ENCODE peak calls at places on chromosome 4, in seven cellular contexts. N is tibial artery, U is HepG2, T is neuronal stem cell, D is GM23248, C is SJCRH30, R is NT2/D1. V is an unnamed sample. For H3K4me1, the result is how much of the 10 kb centered on the place peaks cover.

GRCh38 chr4:130486186-130486585 is 1390.2 kb downstream of the C4orf33 start:
- DNase-seq in N (no peak), U (no peak), C (no peak), D (peak), R (no peak), T (no peak), V (no peak)

GRCh38 chr4:110615366-110616161 is 7.3 kb downstream of the PITX2 start:
- DNase-seq in N (no peak), T (peak), D (no peak), U (no peak), R (no peak), C (no peak), V (no peak)

GRCh38 chr4:83629945-83630684 is 94.2 kb downstream of the GPAT3 start:
- DNase-seq in C (no peak), D (peak), U (no peak), R (no peak), T (no peak), N (no peak), V (no peak)

GRCh38 chr4:37661643-37662221 is 24.4 kb downstream of the RELL1 start:
- DNase-seq in D (peak), N (no peak), C (peak), T (no peak), U (no peak), R (no peak), V (no peak)

GRCh38 chr4:95059630-95060029 is 301.9 kb downstream of the BMPR1B start:
- DNase-seq in R (no peak), U (no peak), C (no peak), D (no peak), N (no peak), T (no peak), V (no peak)

GRCh38 chr4:158581161-158581560 is 59.5 kb downstream of the RXFP1 start:
- DNase-seq in N (no peak), U (no peak), C (no peak), R (no peak), T (no peak), D (peak), V (no peak)

GRCh38 chr4:127856485-127857447 is 23.9 kb upstream of the PLK4 start:
- DNase-seq in C (peak), T (peak), U (no peak), N (no peak), D (peak), R (no peak), V (no peak)

GRCh38 chr4:156999175-156999517 is 27.5 kb upstream of the PDGFC start:
- DNase-seq in R (peak), D (peak), U (peak), C (peak), T (no peak), N (no peak), V (no peak)

GRCh38 chr4:81635747-81636146 is 164.0 kb upstream of the RASGEF1B start:
- DNase-seq in D (no peak), U (no peak), R (no peak), T (no peak), N (peak), C (no peak), V (peak)

GRCh38 chr4:140249351-140249750 is 95.4 kb upstream of the MAML3 start:
- DNase-seq in C (no peak), N (no peak), D (peak), R (no peak), U (no peak), T (no peak), V (no peak)

DNA sequence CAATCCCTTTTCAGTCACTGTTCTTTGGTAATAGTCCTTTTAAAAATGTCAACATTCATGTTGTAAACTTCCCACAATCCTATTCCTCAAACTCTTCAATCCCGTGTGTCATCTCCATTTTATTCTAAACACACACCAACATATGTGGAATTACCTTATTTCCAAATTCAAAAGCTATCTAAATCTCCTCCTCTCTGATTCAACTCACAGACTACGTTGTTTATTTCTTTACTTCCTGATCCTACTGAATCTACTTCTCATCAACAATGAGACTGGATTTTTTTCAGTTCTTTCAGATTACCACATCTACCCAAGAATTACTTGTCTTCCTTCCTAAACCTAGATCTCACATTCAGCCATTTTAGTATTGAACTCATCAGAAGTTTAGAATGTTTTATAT is 188.2 kb downstream of the GABRB1 start:
- DNase-seq in T (no peak), U (no peak), D (no peak), N (no peak), R (no peak), C (no peak), V (no peak)
- H3K4me1 ChIP-seq in T (under half), U (under half), D (under half), N (under half), R (under half), C (under half), V (under half)

GRCh38 chr4:4866124-4866832 is 6.8 kb downstream of the MSX1 start:
- DNase-seq in R (no peak), C (no peak), T (no peak), D (no peak), N (no peak), U (no peak), V (no peak)
- H3K4me3 ChIP-seq in R (peak), C (no peak), T (peak), D (peak), N (peak), U (no peak), V (peak)

GRCh38 chr4:41119867-41120295 is 94.5 kb downstream of the APBB2 start:
- DNase-seq in R (no peak), D (no peak), U (no peak), T (no peak), N (no peak), C (no peak), V (no peak)

GRCh38 chr4:41122309-41122708 is 92.0 kb downstream of the APBB2 start:
- DNase-seq in N (no peak), U (no peak), R (no peak), D (no peak), C (no peak), T (no peak), V (no peak)

GRCh38 chr4:41120297-41121217 is 93.8 kb downstream of the APBB2 start:
- DNase-seq in T (no peak), D (peak), U (no peak), C (peak), R (no peak), N (peak), V (peak)

GRCh38 chr4:41122775-41123174 is 91.6 kb downstream of the APBB2 start:
- DNase-seq in T (no peak), N (no peak), R (no peak), U (no peak), D (no peak), C (no peak), V (no peak)

GRCh38 chr4:41121906-41122305 is 92.4 kb downstream of the APBB2 start:
- DNase-seq in R (no peak), D (no peak), N (no peak), C (peak), T (no peak), U (no peak), V (no peak)
- H3K4me1 ChIP-seq in R (under half), D (under half), N (under half), C (under half), T (under half), U (under half), V (under half)

DNA sequence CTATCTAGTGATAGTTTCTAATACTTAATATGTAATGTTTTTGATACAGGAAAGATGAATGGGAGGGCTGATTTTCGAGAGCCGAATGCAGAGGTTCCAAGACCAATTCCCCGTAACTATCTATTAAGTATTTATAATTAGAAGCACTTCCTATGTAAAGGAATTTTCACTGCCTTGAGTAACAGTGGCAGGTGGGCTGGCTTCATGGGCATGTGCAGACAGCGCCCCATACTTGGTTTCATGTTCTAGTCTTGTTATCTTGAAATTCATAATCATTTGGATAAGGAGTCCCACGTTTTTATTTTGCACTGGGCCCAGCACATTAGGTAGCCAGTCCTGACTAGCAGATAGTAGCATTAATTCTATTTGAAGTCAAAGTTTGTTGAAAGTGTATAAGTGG is 1.7 kb downstream of the OCIAD1 start:
- DNase-seq in U (no peak), C (peak), T (no peak), D (no peak), N (no peak), R (no peak), V (no peak)
- H3K4me3 ChIP-seq in U (no peak), C (peak), T (peak), D (peak), N (peak), R (peak), V (no peak)

GRCh38 chr4:2416564-2417195 is 1.8 kb downstream of the ZFYVE28 start:
- DNase-seq in C (no peak), N (no peak), T (peak), R (no peak), U (no peak), D (peak), V (peak)

GRCh38 chr4:2417196-2417764 is 1.2 kb downstream of the ZFYVE28 start:
- DNase-seq in R (no peak), U (no peak), C (no peak), N (no peak), D (peak), T (no peak), V (peak)

GRCh38 chr4:2418652-2419571 is at the start of gene CFAP99:
- DNase-seq in C (peak), R (peak), T (peak), U (peak), N (peak), D (peak), V (peak)

GRCh38 chr4:2419814-2420213 is 1.1 kb downstream of the CFAP99 start:
- DNase-seq in D (no peak), N (no peak), T (no peak), U (no peak), C (no peak), R (no peak), V (peak)

GRCh38 chr4:2417765-2418651 is at the start of gene ZFYVE28:
- DNase-seq in N (no peak), D (peak), R (no peak), C (no peak), U (no peak), T (no peak), V (peak)
- H3K4me1 ChIP-seq in N (under half), D (under half), R (under half), C (under half), U (under half), T (under half), V (under half)

DNA sequence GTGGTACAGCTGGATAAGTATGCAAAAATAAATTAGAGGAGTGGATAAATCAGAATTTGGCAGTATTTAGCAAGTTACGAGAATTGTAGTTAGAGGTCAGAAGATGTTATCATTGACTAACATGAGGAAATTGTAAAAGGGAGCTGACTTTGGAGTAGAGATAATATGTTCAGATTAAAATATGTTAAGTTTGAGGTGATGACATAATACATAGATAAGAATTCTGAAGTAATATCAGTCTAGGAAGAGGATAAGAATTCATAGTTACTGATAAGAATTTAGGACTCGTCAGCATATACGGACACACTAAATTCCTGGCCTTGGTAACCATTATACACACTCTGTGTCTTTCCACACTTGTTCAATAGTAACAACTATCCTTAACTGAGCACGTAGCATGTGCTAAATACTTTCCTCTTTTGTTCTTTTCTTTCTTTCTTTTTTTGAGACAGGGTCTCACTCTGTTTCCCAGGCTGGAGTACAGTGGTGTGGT is 4.1 kb upstream of the EPGN start:
- DNase-seq in C (no peak), R (no peak), D (no peak), N (no peak), U (no peak), T (no peak), V (no peak)
- H3K4me3 ChIP-seq in C (no peak), R (no peak), D (no peak), N (no peak), U (no peak), T (no peak), V (no peak)

DNA sequence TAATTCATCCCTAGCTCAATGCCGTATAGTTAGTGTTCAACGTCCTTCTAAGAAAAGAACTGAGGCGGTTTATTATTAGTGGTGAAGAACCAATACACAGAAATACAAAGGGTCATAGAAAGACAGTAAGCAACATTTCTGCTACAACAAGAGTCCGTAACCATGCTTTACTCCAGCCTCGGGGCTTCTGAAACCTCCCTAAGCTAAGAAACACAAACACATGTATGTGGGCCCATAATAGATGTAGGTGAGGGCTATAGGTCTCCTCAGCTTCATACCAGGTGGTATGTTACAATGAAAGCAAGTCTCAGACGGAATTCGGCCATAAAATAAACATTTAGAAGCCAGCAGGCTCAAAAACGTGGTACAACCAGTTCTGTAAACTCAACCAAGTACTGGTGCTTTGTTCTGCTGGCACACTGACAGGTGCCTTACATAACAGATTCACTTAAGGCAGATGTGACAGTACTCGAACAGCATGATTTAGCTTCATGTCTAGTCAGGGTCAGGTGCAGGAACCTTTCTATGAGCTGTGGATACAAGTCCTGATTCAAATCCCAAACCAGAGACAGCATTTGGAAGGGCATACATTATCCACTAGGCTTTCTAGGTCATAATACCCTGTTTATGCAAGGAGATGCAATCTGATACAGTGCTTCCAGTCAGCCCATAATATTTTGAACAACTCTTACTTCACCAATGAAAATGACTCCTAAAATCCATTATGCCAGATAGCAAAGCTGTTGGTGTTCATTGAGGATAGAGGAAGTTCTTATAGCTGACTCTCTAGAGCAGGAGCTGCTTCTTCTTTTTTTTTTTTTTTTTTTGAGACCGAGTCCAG is 113.7 kb upstream of the ENPP6 start:
- DNase-seq in R (no peak), T (no peak), N (no peak), D (no peak), C (no peak), U (no peak), V (no peak)
- H3K4me1 ChIP-seq in R (under half), T (under half), N (under half), D (under half), C (under half), U (under half), V (under half)

DNA sequence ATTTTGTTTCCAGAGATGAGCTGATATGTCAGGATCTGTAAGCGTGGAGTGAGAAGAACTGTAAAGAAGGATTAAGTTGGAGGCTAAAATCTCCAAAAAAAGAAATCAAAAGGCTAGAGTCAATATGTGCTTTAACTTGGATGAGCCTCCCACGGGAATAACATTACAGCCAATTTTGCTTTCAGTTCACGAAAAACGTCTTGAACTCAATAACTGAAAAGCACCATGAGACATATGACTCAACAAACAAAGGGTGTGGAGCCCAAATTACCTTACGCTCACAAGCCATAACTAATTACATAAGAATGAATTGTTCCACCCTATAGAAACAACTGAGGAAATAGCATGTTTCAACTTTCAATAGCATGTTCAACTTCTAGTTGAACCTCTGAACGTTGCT is 22.3 kb downstream of the TMPRSS11D start:
- DNase-seq in C (peak), U (no peak), D (peak), T (no peak), N (no peak), R (no peak), V (no peak)
- H3K4me3 ChIP-seq in C (peak), U (no peak), D (no peak), T (no peak), N (no peak), R (no peak), V (no peak)

DNA sequence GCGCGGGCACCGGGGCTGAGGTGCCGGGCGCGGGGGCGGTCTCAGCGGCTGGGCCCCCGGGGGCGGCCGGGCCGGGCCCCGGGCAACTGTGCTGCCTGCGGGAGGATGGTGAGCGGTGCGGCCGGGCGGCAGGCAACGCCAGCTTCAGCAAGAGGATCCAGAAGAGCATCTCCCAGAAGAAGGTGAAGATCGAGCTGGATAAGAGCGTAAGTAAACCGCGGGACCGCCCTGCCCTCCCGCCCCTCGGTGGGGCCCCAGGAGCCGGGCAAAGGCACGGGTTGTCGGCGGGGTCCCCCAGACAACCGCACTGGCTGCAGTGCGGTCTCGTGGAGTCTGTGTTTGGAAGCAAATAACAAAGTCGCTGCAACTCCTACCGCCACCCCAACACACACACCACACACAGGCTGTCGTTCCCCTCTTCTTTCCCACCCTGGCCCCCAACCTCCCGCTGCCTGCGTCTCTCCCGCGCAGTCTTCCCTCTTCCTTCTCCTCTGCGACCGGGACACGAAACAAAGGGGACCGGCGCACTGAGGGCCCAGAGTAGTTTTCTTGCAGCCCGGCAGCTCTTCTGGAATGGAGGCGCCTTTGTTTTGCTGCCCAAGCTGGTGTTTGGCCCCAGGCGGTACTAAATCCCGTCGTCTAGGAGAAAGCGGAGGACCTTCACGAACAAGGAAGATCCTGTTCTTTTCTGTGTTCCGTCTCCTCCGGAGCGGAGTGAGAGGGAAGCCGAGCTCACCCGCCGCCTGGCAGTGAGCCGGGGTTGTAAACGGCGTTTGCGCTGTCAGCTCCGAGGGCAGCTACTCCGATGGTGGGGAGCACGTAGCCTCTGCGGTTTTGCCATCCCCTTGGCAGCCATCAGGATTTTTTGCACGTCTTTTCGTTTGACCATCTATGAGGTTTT is 788 bp downstream of the SAP30 start:
- DNase-seq in T (peak), U (peak), D (peak), N (peak), C (peak), R (peak), V (peak)
- H3K4me1 ChIP-seq in T (under half), U (under half), D (under half), N (under half), C (under half), R (under half), V (under half)

V was measured in upper lobe of right lung.